ENCODE peak calls at places on chromosomes 13 and 19, in seven cellular contexts. U is SHP77 treated with DMSO at 0.1 percent for 48 hours; Z is NCI-H1105; J is non-pigmented ciliary epithelial cell; L is stimulated activated CD4-positive, alpha-beta T cell treated with anti-CD3 and anti-CD28 coated beads, Interleukin-1b, Interleukin-23, amount 100 ng/mL, for 1 hour; G is dermis microvascular lymphatic vessel endothelial cell; S is KG1. W is an unnamed sample.

GRCh38 chr19:4057913-4058695 is 8.6 kb downstream of the ZBTB7A start:
- DNase-seq in S (no peak), G (peak; percentile 67), Z (no peak), U (no peak), L (no peak), J (peak; percentile 43), W (peak; percentile 75)

GRCh38 chr13:98509271-98510155 is 67.4 kb downstream of the STK24 start:
- DNase-seq in S (peak; percentile 91), Z (no peak), U (no peak), G (peak; percentile 74), J (peak; percentile 53), L (no peak), W (peak; percentile 87)

GRCh38 chr19:19737559-19738332 is 4.8 kb upstream of the ZNF14 start:
- DNase-seq in G (no peak), S (no peak), Z (no peak), U (no peak), L (no peak), J (no peak), W (no peak)

GRCh38 chr19:8306235-8307054 is 1.7 kb downstream of the CD320 start:
- DNase-seq in S (no peak), Z (no peak), G (no peak), U (no peak), J (no peak), L (no peak), W (peak; percentile 57)

GRCh38 chr19:12656899-12657571 is 9.5 kb downstream of the MAN2B1 start:
- DNase-seq in U (no peak), J (no peak), G (no peak), S (no peak), L (no peak), Z (no peak), W (no peak)

GRCh38 chr13:35764359-35765015 is 288.0 kb upstream of the MAB21L1 start:
- DNase-seq in J (peak; percentile 54), G (no peak), L (no peak), U (no peak), S (no peak), Z (no peak), W (no peak)

GRCh38 chr13:105920375-105920774 is 615.1 kb downstream of the EFNB2 start:
- DNase-seq in S (no peak), L (no peak), G (no peak), J (peak; percentile 66), Z (no peak), U (no peak), W (no peak)

GRCh38 chr19:5149508-5149907 is 180.6 kb downstream of the KDM4B start:
- DNase-seq in Z (no peak), J (no peak), S (no peak), U (no peak), L (no peak), G (no peak), W (no peak)

GRCh38 chr13:76406243-76406642 is 480.0 kb downstream of the KCTD12 start:
- DNase-seq in U (no peak), L (no peak), S (no peak), G (no peak), J (no peak), Z (no peak), W (no peak)

GRCh38 chr19:35533201-35533821 is at the start of gene GAPDHS:
- DNase-seq in J (no peak), L (no peak), Z (no peak), G (no peak), S (no peak), U (no peak), W (no peak)

GRCh38 chr13:30466841-30467252 is 1.1 kb upstream of the HMGB1 start:
- DNase-seq in L (no peak), U (no peak), S (peak; percentile 47), G (no peak), J (no peak), Z (no peak), W (no peak)

GRCh38 chr19:33621811-33622504 is at the start of gene CHST8:
- DNase-seq in U (no peak), J (no peak), G (peak; percentile 4), L (no peak), S (no peak), Z (peak; percentile 38), W (no peak)

GRCh38 chr13:79405501-79405830 is 589 bp downstream of the RBM26 start:
- DNase-seq in L (no peak), U (no peak), Z (no peak), J (no peak), S (no peak), G (no peak), W (no peak)

GRCh38 chr19:45560038-45560437 is 24.6 kb downstream of the OPA3 start:
- DNase-seq in Z (no peak), S (no peak), G (no peak), J (no peak), L (no peak), U (no peak), W (no peak)

GRCh38 chr19:4052114-4052992 is 14.3 kb downstream of the ZBTB7A start:
- DNase-seq in S (no peak), L (no peak), J (no peak), U (no peak), G (no peak), Z (no peak), W (peak; percentile 95)

GRCh38 chr19:48000846-48001245 is 6.4 kb downstream of the ELSPBP1 start:
- DNase-seq in G (no peak), Z (no peak), U (no peak), S (no peak), L (no peak), J (no peak), W (no peak)

GRCh38 chr13:48319458-48320395 is 16.2 kb downstream of the RB1 start:
- DNase-seq in G (no peak), L (no peak), U (no peak), J (no peak), Z (no peak), S (no peak), W (no peak)

GRCh38 chr19:36169084-36169760 is 17.0 kb upstream of the COX7A1 start:
- DNase-seq in U (no peak), L (no peak), G (no peak), Z (peak; percentile 85), J (no peak), S (no peak), W (peak; percentile 54)

GRCh38 chr19:32401992-32402391 is 3.6 kb upstream of the DPY19L3 start:
- DNase-seq in L (no peak), S (no peak), U (no peak), G (no peak), J (no peak), Z (no peak), W (no peak)

GRCh38 chr13:97938701-97939475 is 14.6 kb upstream of the IPO5 start:
- DNase-seq in S (no peak), J (no peak), U (no peak), G (no peak), Z (no peak), L (no peak), W (no peak)

GRCh38 chr13:50645092-50645491 is 198.4 kb downstream of the DLEU7 start:
- DNase-seq in Z (no peak), G (no peak), L (no peak), U (no peak), S (no peak), J (peak; percentile 77), W (no peak)

GRCh38 chr13:76890036-76890435 is 3.8 kb upstream of the KCTD12 start:
- DNase-seq in S (no peak), G (no peak), Z (no peak), J (peak; percentile 23), L (no peak), U (no peak), W (no peak)

GRCh38 chr13:40406405-40407138 is 259.9 kb downstream of the FOXO1 start:
- DNase-seq in J (peak; percentile 82), U (no peak), Z (no peak), G (peak; percentile 71), S (no peak), L (no peak), W (no peak)

GRCh38 chr13:63636231-63636993 is 2220.8 kb upstream of the PCDH20 start:
- DNase-seq in S (no peak), L (no peak), Z (no peak), G (no peak), U (peak; percentile 95), J (no peak), W (no peak)

GRCh38 chr19:12720851-12721655 is 2.7 kb downstream of the TNPO2 start:
- DNase-seq in G (no peak), S (no peak), J (no peak), U (no peak), L (no peak), Z (no peak), W (peak; percentile 36)

GRCh38 chr13:52600666-52601065 is 41.6 kb upstream of the HNRNPA1L2 start:
- DNase-seq in J (no peak), U (peak; percentile 41), S (no peak), L (no peak), Z (no peak), G (no peak), W (no peak)

GRCh38 chr13:95087746-95088305 is 213.4 kb downstream of the ABCC4 start:
- DNase-seq in L (no peak), S (no peak), U (no peak), G (peak; percentile 30), Z (no peak), J (peak; percentile 55), W (no peak)

GRCh38 chr13:44147222-44147621 is 226.4 kb upstream of the SERP2 start:
- DNase-seq in U (no peak), S (no peak), J (no peak), G (no peak), Z (peak; percentile 64), L (no peak), W (no peak)

GRCh38 chr13:113489549-113490495 is 689 bp downstream of the DCUN1D2 start:
- DNase-seq in J (no peak), Z (peak; percentile 56), S (no peak), U (peak; percentile 49), G (no peak), L (peak; percentile 14), W (no peak)

GRCh38 chr19:44845286-44845611 is 848 bp upstream of the NECTIN2 start:
- DNase-seq in U (no peak), G (no peak), Z (no peak), J (no peak), S (no peak), L (no peak), W (peak; percentile 60)

GRCh38 chr19:40642062-40642706 is 41.0 kb downstream of the LTBP4 start:
- DNase-seq in U (no peak), Z (no peak), L (no peak), J (no peak), S (no peak), G (no peak), W (no peak)

GRCh38 chr19:51450730-51451307 is 7.4 kb downstream of the SIGLEC8 start:
- DNase-seq in Z (no peak), J (no peak), G (no peak), L (peak; percentile 29), S (no peak), U (no peak), W (no peak)

GRCh38 chr13:113400621-113401451 is 36.9 kb upstream of the GRTP1 start:
- DNase-seq in U (peak; percentile 59), G (no peak), L (no peak), J (no peak), S (no peak), Z (no peak), W (no peak)

GRCh38 chr13:87498681-87499080 is 172.5 kb upstream of the SLITRK5 start:
- DNase-seq in Z (no peak), G (no peak), U (no peak), L (no peak), J (peak; percentile 2), S (no peak), W (no peak)

GRCh38 chr19:18562086-18562485 is 4.4 kb downstream of the KXD1 start:
- DNase-seq in S (no peak), J (no peak), G (no peak), U (no peak), Z (no peak), L (no peak), W (no peak)

GRCh38 chr19:16161848-16162247 is 11.5 kb downstream of the CIB3 start:
- DNase-seq in S (no peak), Z (no peak), G (no peak), U (no peak), L (no peak), J (peak; percentile 67), W (no peak)

W was measured in left colon.